ENCODE peak calls at places on chromosomes 16 and 17, in ten cellular contexts. G is H1, C is suprapubic skin, N is SK-N-SH, V is stomach, E is K562, Q is sigmoid colon, Z is transverse colon, W is breast epithelium, P is GM23338. X is an unnamed sample. For H3K4me1, the result is how much of the 10 kb centered on the place peaks cover.

GRCh38 chr17:29622337-29623282 is at the start of gene CORO6:
- DNase-seq in G (no peak), C (peak), N (peak), V (peak), E (peak), Q (peak), Z (peak), W (no peak), P (peak), X (peak)

GRCh38 chr17:29004081-29004692 is 1.6 kb downstream of the SEZ6 start:
- DNase-seq in G (no peak), C (no peak), N (no peak), V (no peak), E (no peak), Q (no peak), Z (no peak), W (no peak), P (peak), X (no peak)

GRCh38 chr16:80375973-80376372 is 164.8 kb upstream of the DYNLRB2 start:
- DNase-seq in G (no peak), C (no peak), N (no peak), V (no peak), E (no peak), Q (no peak), Z (no peak), W (no peak), P (no peak), X (no peak)

GRCh38 chr17:10550014-10550413 is 556 bp upstream of the MYH2 start:
- DNase-seq in G (no peak), C (no peak), N (no peak), V (no peak), E (no peak), Q (no peak), Z (no peak), W (no peak), P (peak), X (no peak)

GRCh38 chr17:63988741-63989621 is 9.2 kb upstream of the PRR29 start:
- DNase-seq in G (no peak), C (peak), N (no peak), V (no peak), E (no peak), Q (peak), Z (no peak), W (no peak), P (peak), X (peak)

GRCh38 chr16:56892705-56893104 is 27.7 kb downstream of the SLC12A3 start:
- DNase-seq in G (no peak), C (no peak), N (no peak), V (no peak), E (no peak), Q (no peak), Z (no peak), W (no peak), P (no peak), X (peak)

GRCh38 chr17:27256225-27257030 is 37.5 kb upstream of the WSB1 start:
- DNase-seq in G (no peak), C (no peak), N (no peak), V (no peak), E (no peak), Q (no peak), Z (no peak), W (no peak), P (no peak), X (no peak)

GRCh38 chr16:67260426-67261063 is 11.8 kb downstream of the SLC9A5 start:
- DNase-seq in G (no peak), C (peak), N (peak), V (peak), E (peak), Q (peak), Z (no peak), W (no peak), P (peak), X (peak)

GRCh38 chr17:61461967-61462733 is 9.9 kb downstream of the TBX4 start:
- DNase-seq in G (no peak), C (no peak), N (peak), V (no peak), E (peak), Q (peak), Z (no peak), W (no peak), P (peak), X (peak)

GRCh38 chr17:5203908-5204294 is 12.2 kb upstream of the ZNF594 start:
- DNase-seq in G (no peak), C (no peak), N (no peak), V (no peak), E (no peak), Q (no peak), Z (no peak), W (no peak), P (no peak), X (no peak)

GRCh38 chr17:65604070-65604469 is 42.6 kb upstream of the AXIN2 start:
- DNase-seq in G (no peak), C (no peak), N (no peak), V (no peak), E (no peak), Q (no peak), Z (no peak), W (no peak), P (no peak), X (no peak)

GRCh38 chr16:30458561-30459394 is 13.1 kb upstream of the SEPHS2 start:
- DNase-seq in G (no peak), C (no peak), N (no peak), V (peak), E (no peak), Q (peak), Z (peak), W (no peak), P (no peak), X (peak)

GRCh38 chr16:89448656-89449055 is 41.7 kb downstream of the ANKRD11 start:
- DNase-seq in G (no peak), C (no peak), N (no peak), V (peak), E (no peak), Q (no peak), Z (peak), W (no peak), P (no peak), X (peak)

GRCh38 chr17:69757794-69758430 is 317.1 kb upstream of the KCNJ16 start:
- DNase-seq in G (no peak), C (no peak), N (no peak), V (no peak), E (no peak), Q (no peak), Z (no peak), W (no peak), P (no peak), X (no peak)

GRCh38 chr17:65690626-65691310 is 129.3 kb upstream of the AXIN2 start:
- DNase-seq in G (no peak), C (no peak), N (no peak), V (no peak), E (no peak), Q (no peak), Z (no peak), W (no peak), P (no peak), X (no peak)

GRCh38 chr16:79997257-79997656 is 396.7 kb upstream of the MAF start:
- DNase-seq in G (no peak), C (no peak), N (peak), V (no peak), E (peak), Q (no peak), Z (no peak), W (no peak), P (peak), X (no peak)

GRCh38 chr17:12627776-12628491 is 37.8 kb upstream of the MYOCD start:
- DNase-seq in G (no peak), C (no peak), N (no peak), V (no peak), E (no peak), Q (no peak), Z (no peak), W (no peak), P (no peak), X (no peak)

GRCh38 chr17:77959926-77960521 is 1.5 kb downstream of the TNRC6C start:
- DNase-seq in G (no peak), C (no peak), N (peak), V (no peak), E (peak), Q (no peak), Z (no peak), W (no peak), P (peak), X (no peak)

GRCh38 chr17:11730747-11731146 is 132.5 kb downstream of the DNAH9 start:
- DNase-seq in G (no peak), C (no peak), N (no peak), V (no peak), E (no peak), Q (no peak), Z (no peak), W (no peak), P (no peak), X (no peak)

GRCh38 chr17:15368605-15369004 is 27.2 kb upstream of the TEKT3 start:
- DNase-seq in G (no peak), C (no peak), N (no peak), V (no peak), E (no peak), Q (no peak), Z (no peak), W (no peak), P (no peak), X (no peak)

GRCh38 chr17:76139261-76139752 is 1.7 kb downstream of the FOXJ1 start:
- DNase-seq in G (no peak), C (no peak), N (no peak), V (no peak), E (no peak), Q (no peak), Z (no peak), W (no peak), P (peak), X (no peak)
- H3K4me3 ChIP-seq in G (peak), C (peak), N (no peak), V (no peak), E (no peak), Q (no peak), Z (no peak), W (no peak), P (peak), X (no peak)

DNA sequence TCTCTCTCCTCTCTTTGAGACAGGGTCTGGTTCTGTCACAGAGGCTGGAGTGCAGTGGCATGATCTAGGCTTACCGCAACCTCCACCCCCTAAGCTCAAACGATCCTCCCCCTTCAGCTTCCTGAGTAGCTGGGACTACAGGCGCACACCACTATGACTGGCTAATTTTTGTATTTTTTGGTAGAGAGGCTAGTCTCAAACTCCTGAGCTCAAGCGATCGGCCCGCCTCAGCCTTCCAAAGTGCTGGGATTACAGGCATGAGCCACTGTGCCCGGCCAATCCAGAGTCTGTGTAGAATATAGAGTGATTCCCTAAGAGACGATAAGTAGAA is 65.8 kb upstream of the RPH3AL start:
- DNase-seq in G (no peak), C (no peak), N (no peak), V (no peak), E (no peak), Q (no peak), Z (no peak), W (no peak), P (no peak), X (no peak)
- H3K4me1 ChIP-seq in G (under half), C (under half), N (under half), V (under half), E (under half), Q (under half), Z (under half), W (under half), P (under half), X (under half)

GRCh38 chr17:20122236-20122879 is 113.2 kb downstream of the SPECC1 start:
- DNase-seq in G (no peak), C (no peak), N (no peak), V (no peak), E (no peak), Q (no peak), Z (no peak), W (no peak), P (no peak), X (no peak)

GRCh38 chr17:20123209-20123608 is 114.0 kb downstream of the SPECC1 start:
- DNase-seq in G (no peak), C (no peak), N (no peak), V (no peak), E (no peak), Q (no peak), Z (no peak), W (no peak), P (no peak), X (no peak)

GRCh38 chr17:20125724-20126123 is 116.6 kb downstream of the SPECC1 start:
- DNase-seq in G (no peak), C (no peak), N (no peak), V (no peak), E (no peak), Q (no peak), Z (no peak), W (no peak), P (no peak), X (no peak)

GRCh38 chr17:20133552-20133951 is 124.4 kb downstream of the SPECC1 start:
- DNase-seq in G (no peak), C (no peak), N (no peak), V (no peak), E (no peak), Q (no peak), Z (no peak), W (no peak), P (peak), X (no peak)

GRCh38 chr17:20127660-20128413 is 118.7 kb downstream of the SPECC1 start:
- DNase-seq in G (no peak), C (no peak), N (no peak), V (no peak), E (no peak), Q (no peak), Z (no peak), W (no peak), P (no peak), X (no peak)
- TF ChIP-seq POLR2AphosphoS5 in G (no peak), C (no peak), N (no peak), V (no peak), E (no peak), Q (no peak), Z (no peak), W (no peak), P (no peak), X (no peak)

GRCh38 chr17:58279016-58279671 is 1.6 kb downstream of the MPO start:
- DNase-seq in G (no peak), C (no peak), N (no peak), V (no peak), E (peak), Q (peak), Z (peak), W (no peak), P (peak), X (peak)
- H3K4me3 ChIP-seq in G (no peak), C (peak), N (no peak), V (peak), E (no peak), Q (peak), Z (no peak), W (peak), P (peak), X (peak)

GRCh38 chr16:53357955-53358354 is 76.3 kb upstream of the RBL2 start:
- DNase-seq in G (no peak), C (no peak), N (no peak), V (no peak), E (no peak), Q (no peak), Z (no peak), W (no peak), P (no peak), X (no peak)
- H3K4me1 ChIP-seq in G (under half), C (under half), N (under half), V (under half), E (under half), Q (under half), Z (under half), W (under half), P (under half), X (under half)

GRCh38 chr16:11597268-11597690 is 10.6 kb upstream of the LITAF start:
- DNase-seq in G (no peak), C (no peak), N (no peak), V (no peak), E (no peak), Q (no peak), Z (no peak), W (no peak), P (no peak), X (peak)
- TF ChIP-seq POLR2AphosphoS5 in G (no peak), C (no peak), N (no peak), V (no peak), E (no peak), Q (peak), Z (no peak), W (no peak), P (no peak), X (no peak)

DNA sequence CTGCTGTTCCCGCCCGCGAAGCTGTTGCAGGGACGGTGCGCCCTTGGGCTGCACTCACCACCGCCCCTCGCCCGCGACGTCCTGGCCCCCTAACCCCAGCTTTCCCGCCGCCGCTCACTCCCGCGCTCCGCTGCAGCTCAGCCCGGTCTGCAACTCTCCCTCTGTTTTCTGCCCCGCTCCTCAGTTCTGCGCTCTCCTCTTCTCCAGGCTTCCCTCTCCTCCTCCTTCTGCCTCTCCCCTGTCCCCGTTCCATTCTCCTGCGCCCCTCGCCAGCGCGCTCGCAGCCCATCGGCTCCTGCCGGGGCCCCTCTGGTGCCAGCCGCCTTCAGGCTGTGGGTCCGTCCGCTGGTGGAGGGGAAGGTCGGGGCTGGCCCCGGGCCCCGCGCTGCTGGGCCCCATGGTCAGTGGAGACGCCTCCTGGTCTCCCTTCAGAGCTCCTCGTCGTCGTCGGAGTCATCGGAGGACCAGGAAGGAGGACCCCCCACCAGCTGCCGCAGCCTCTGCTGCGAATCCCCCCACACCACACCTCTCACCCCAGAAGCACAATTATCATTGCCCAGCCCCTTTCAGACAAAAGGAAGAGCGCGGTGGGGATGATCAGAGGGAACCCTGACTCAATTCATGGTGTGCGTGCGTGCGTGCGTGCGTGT is 223.2 kb upstream of the FOXF1 start:
- DNase-seq in G (peak), C (no peak), N (no peak), V (no peak), E (no peak), Q (no peak), Z (no peak), W (no peak), P (peak), X (no peak)
- H3K4me3 ChIP-seq in G (peak), C (no peak), N (no peak), V (peak), E (no peak), Q (peak), Z (peak), W (no peak), P (peak), X (peak)

GRCh38 chr17:17749921-17750320 is 68.7 kb downstream of the RAI1 start:
- DNase-seq in G (peak), C (no peak), N (peak), V (peak), E (peak), Q (no peak), Z (peak), W (no peak), P (peak), X (no peak)
- H3K4me1 ChIP-seq in G (under half), C (half or more), N (half or more), V (half or more), E (under half), Q (under half), Z (under half), W (under half), P (under half), X (under half)

GRCh38 chr17:79850571-79851460 is 11.6 kb upstream of the CBX4 start:
- DNase-seq in G (no peak), C (no peak), N (no peak), V (no peak), E (peak), Q (no peak), Z (no peak), W (no peak), P (no peak), X (no peak)
- TF ChIP-seq POLR2AphosphoS5 in G (no peak), C (no peak), N (no peak), V (no peak), E (no peak), Q (no peak), Z (no peak), W (no peak), P (no peak), X (no peak)

X was measured in upper lobe of left lung.